ENCODE peak calls at places on chromosomes 5 and 9, in six cellular contexts. Q is HepG2, U is GM12891, N is K562, W is GM12878, V is H1. D is an unnamed sample.

GRCh38 chr5:143506881-143507552 is 103.5 kb upstream of the NR3C1 start:
- DNase-seq in Q (peak), U (no peak), N (no peak), W (no peak), V (no peak), D (no peak)

GRCh38 chr9:83706703-83707517 is 848 bp downstream of the UBQLN1 start:
- DNase-seq in Q (peak), U (peak), N (peak), W (no peak), V (peak), D (peak)

GRCh38 chr5:13472834-13473233 is 471.7 kb downstream of the DNAH5 start:
- DNase-seq in Q (no peak), U (no peak), N (no peak), W (no peak), V (no peak), D (no peak)

GRCh38 chr5:173689713-173690360 is 73.4 kb upstream of the BOD1 start:
- DNase-seq in Q (peak), U (no peak), N (no peak), W (no peak), V (no peak), D (peak)

GRCh38 chr5:136222575-136223235 is 29.7 kb upstream of the SMIM32 start:
- DNase-seq in Q (no peak), U (no peak), N (no peak), W (no peak), V (no peak), D (no peak)

GRCh38 chr5:100827481-100827889 is 75.6 kb downstream of the ST8SIA4 start:
- DNase-seq in Q (no peak), U (no peak), N (no peak), W (no peak), V (no peak), D (no peak)

GRCh38 chr5:176561259-176561658 is 12.1 kb downstream of the CDHR2 start:
- DNase-seq in Q (no peak), U (no peak), N (no peak), W (no peak), V (no peak), D (no peak)

GRCh38 chr9:134663753-134664415 is 22.3 kb downstream of the COL5A1 start:
- DNase-seq in Q (no peak), U (no peak), N (no peak), W (no peak), V (no peak), D (no peak)

GRCh38 chr9:108094676-108094993 is 605.1 kb upstream of the KLF4 start:
- DNase-seq in Q (no peak), U (no peak), N (peak), W (no peak), V (no peak), D (no peak)

GRCh38 chr5:172007795-172008465 is 1.5 kb upstream of the FBXW11 start:
- DNase-seq in Q (no peak), U (no peak), N (no peak), W (no peak), V (no peak), D (no peak)

GRCh38 chr5:137997726-137998213 is 35.1 kb downstream of the FAM13B start:
- DNase-seq in Q (peak), U (peak), N (peak), W (peak), V (no peak), D (no peak)

GRCh38 chr9:78326564-78326963 is 29.6 kb downstream of the PSAT1 start:
- DNase-seq in Q (no peak), U (no peak), N (no peak), W (no peak), V (no peak), D (no peak)

GRCh38 chr5:3027866-3028635 is 276.6 kb upstream of the IRX2 start:
- DNase-seq in Q (no peak), U (no peak), N (no peak), W (no peak), V (no peak), D (no peak)

GRCh38 chr9:115643948-115644727 is 509.5 kb upstream of the PAPPA start:
- DNase-seq in Q (no peak), U (no peak), N (no peak), W (no peak), V (no peak), D (no peak)

GRCh38 chr5:585962-586628 is 26.0 kb upstream of the CEP72 start:
- DNase-seq in Q (no peak), U (no peak), N (no peak), W (no peak), V (no peak), D (no peak)

GRCh38 chr9:110260911-110261310 is 4.6 kb upstream of the TXN start:
- DNase-seq in Q (no peak), U (no peak), N (no peak), W (no peak), V (no peak), D (no peak)

GRCh38 chr5:155260798-155261197 is 247.2 kb downstream of the KIF4B start:
- DNase-seq in Q (peak), U (no peak), N (peak), W (no peak), V (peak), D (no peak)

GRCh38 chr5:90461303-90461702 is 13.3 kb downstream of the MBLAC2 start:
- DNase-seq in Q (no peak), U (no peak), N (no peak), W (no peak), V (no peak), D (no peak)

GRCh38 chr5:50807661-50808060 is 141.2 kb downstream of the PARP8 start:
- DNase-seq in Q (no peak), U (no peak), N (no peak), W (no peak), V (no peak), D (no peak)

GRCh38 chr5:139668064-139668880 is 20.1 kb downstream of the CXXC5 start:
- DNase-seq in Q (no peak), U (no peak), N (peak), W (no peak), V (no peak), D (peak)

GRCh38 chr5:78741014-78741413 is 92.4 kb upstream of the LHFPL2 start:
- DNase-seq in Q (no peak), U (no peak), N (no peak), W (no peak), V (no peak), D (no peak)

GRCh38 chr5:81657386-81657785 is 93.5 kb downstream of the SSBP2 start:
- DNase-seq in Q (no peak), U (no peak), N (peak), W (no peak), V (no peak), D (no peak)

GRCh38 chr5:64923151-64923685 is 154.5 kb downstream of the CWC27 start:
- DNase-seq in Q (no peak), U (no peak), N (no peak), W (no peak), V (no peak), D (no peak)

GRCh38 chr5:14749579-14750091 is 85.1 kb downstream of the OTULIN start:
- DNase-seq in Q (no peak), U (no peak), N (no peak), W (no peak), V (no peak), D (no peak)

GRCh38 chr9:12956805-12957204 is 182.0 kb downstream of the LURAP1L start:
- DNase-seq in Q (no peak), U (no peak), N (no peak), W (no peak), V (no peak), D (no peak)

GRCh38 chr9:105994970-105995369 is 300.6 kb downstream of the TMEM38B start:
- DNase-seq in Q (no peak), U (no peak), N (peak), W (no peak), V (no peak), D (no peak)

GRCh38 chr5:72096602-72097205 is 10.6 kb upstream of the MAP1B start:
- DNase-seq in Q (no peak), U (no peak), N (no peak), W (no peak), V (no peak), D (no peak)

GRCh38 chr5:60163762-60164161 is 270.2 kb upstream of the PDE4D start:
- DNase-seq in Q (no peak), U (no peak), N (no peak), W (no peak), V (no peak), D (no peak)

GRCh38 chr9:124818431-124819281 is 34.6 kb upstream of the WDR38 start:
- DNase-seq in Q (peak), U (no peak), N (peak), W (no peak), V (no peak), D (peak)

GRCh38 chr5:131984945-131985665 is 26.4 kb downstream of the ACSL6 start:
- DNase-seq in Q (no peak), U (no peak), N (no peak), W (no peak), V (no peak), D (no peak)

GRCh38 chr5:136006164-136006563 is 22.6 kb upstream of the TGFBI start:
- DNase-seq in Q (no peak), U (no peak), N (no peak), W (no peak), V (no peak), D (no peak)

GRCh38 chr9:87383341-87384150 is 114.1 kb upstream of the DAPK1 start:
- DNase-seq in Q (no peak), U (no peak), N (no peak), W (no peak), V (no peak), D (no peak)

GRCh38 chr5:68424799-68425537 is 209.4 kb downstream of the PIK3R1 start:
- DNase-seq in Q (no peak), U (peak), N (peak), W (peak), V (no peak), D (no peak)

GRCh38 chr9:94096819-94097577 is 12.7 kb downstream of the PTPDC1 start:
- DNase-seq in Q (no peak), U (no peak), N (no peak), W (no peak), V (no peak), D (no peak)

GRCh38 chr5:1112596-1113331 is 901 bp upstream of the SLC12A7 start:
- DNase-seq in Q (peak), U (no peak), N (no peak), W (no peak), V (no peak), D (no peak)

GRCh38 chr5:72231989-72232703 is 87.9 kb downstream of the MRPS27 start:
- DNase-seq in Q (no peak), U (no peak), N (peak), W (no peak), V (no peak), D (no peak)

GRCh38 chr5:105088961-105089360 is 1526.4 kb upstream of the NUDT12 start:
- DNase-seq in Q (no peak), U (no peak), N (no peak), W (no peak), V (no peak), D (no peak)

GRCh38 chr5:102089883-102090282 is 206.2 kb downstream of the SLCO4C1 start:
- DNase-seq in Q (no peak), U (no peak), N (no peak), W (no peak), V (no peak), D (no peak)

GRCh38 chr5:32343058-32343672 is 30.4 kb upstream of the MTMR12 start:
- DNase-seq in Q (peak), U (no peak), N (no peak), W (no peak), V (no peak), D (no peak)

GRCh38 chr5:15533124-15533893 is 33.3 kb downstream of the FBXL7 start:
- DNase-seq in Q (no peak), U (no peak), N (no peak), W (no peak), V (no peak), D (no peak)

DNA sequence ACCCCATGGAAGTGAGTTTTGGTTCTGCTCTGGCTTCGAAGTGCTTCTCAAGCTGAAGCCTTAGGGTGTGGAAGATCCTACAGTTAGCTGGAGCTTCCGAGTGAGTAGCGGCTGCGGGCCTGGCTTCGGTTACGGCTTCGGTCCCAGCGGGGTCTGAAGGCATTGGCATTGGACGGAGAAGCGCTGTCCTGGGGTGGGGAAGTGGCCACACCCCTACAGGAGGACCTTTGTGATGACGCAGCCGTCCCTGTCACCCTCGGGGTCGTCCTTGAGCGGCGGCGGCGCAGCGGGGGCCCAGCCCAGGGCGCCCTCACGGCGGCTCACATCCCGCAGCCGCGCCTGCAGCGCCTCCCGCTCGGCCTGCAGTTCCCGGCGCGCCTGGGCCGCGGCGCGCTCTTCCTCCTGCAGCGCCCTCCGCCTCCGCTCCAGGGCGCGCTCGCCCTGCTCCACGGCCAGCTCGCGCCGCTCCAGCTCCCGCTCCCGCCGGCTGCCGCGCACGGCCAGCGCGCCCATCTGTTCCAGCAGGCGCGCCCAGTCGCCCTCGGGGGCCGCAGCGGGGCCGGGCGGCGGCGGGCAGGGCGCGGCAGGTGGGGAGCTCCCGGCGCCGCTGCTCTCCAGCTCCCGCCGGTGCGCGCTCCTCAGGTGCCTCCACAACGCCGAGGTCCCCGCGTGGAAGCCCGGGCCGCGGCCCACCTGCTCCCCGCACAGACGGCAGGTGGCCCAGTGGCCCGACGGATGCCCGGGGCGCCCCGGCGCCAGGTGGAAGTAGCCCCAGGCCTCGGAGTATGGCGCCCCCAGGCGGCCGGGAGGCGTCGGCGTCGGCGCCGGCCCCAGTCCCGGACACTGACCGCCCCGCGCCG is 9.9 kb downstream of the ZBED3 start:
- DNase-seq in Q (no peak), U (peak), N (peak), W (no peak), V (no peak), D (peak)
- TF ChIP-seq POLR2AphosphoS5 in Q (no peak), U (no peak), N (no peak), W (no peak), V (no peak), D (no peak)

GRCh38 chr9:96649620-96650323 is 5.3 kb downstream of the PRXL2C start:
- DNase-seq in Q (no peak), U (no peak), N (no peak), W (no peak), V (no peak), D (no peak)

GRCh38 chr9:96654450-96655197 is 493 bp downstream of the PRXL2C start:
- DNase-seq in Q (peak), U (peak), N (peak), W (no peak), V (no peak), D (peak)

GRCh38 chr9:96660693-96661248 is 5.7 kb upstream of the PRXL2C start:
- DNase-seq in Q (peak), U (no peak), N (no peak), W (peak), V (no peak), D (no peak)

GRCh38 chr9:96651626-96652025 is 3.5 kb downstream of the PRXL2C start:
- DNase-seq in Q (no peak), U (no peak), N (no peak), W (no peak), V (no peak), D (no peak)

GRCh38 chr9:96655198-96655851 is at the start of gene PRXL2C:
- DNase-seq in Q (peak), U (no peak), N (peak), W (no peak), V (no peak), D (peak)
- TF ChIP-seq POLR2A in Q (no peak), U (no peak), N (peak), W (no peak), V (no peak), D (no peak)

DNA sequence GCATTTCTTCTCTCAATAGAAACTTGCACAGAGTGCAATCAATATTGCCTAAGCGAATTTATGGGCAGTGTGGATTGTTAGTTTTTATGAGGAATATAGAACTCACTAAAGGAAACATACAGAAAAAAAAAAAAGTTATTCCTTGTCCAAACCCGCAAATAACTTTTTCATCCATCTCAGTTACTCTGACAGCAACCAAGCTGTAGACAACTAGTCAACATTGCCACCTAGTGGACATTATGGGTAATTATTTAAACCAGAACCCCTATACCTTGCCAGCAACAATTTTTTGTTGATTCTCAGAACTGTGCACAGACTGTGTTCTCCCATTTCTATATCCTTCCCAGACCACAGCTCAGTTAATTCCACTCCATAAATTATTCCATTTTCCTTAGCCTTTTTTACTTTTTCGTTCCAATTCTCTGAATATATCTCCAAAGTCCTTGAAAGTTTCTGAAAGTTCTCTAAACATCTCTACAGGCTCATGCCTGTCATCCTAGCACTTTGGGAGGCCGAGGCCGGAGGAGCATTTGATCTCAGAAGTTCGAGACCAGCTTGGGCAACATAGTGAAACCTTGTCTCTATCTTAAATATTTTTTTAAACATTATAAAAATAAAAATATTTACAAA is 2.6 kb upstream of the AFAP1L1 start:
- DNase-seq in Q (peak), U (peak), N (peak), W (no peak), V (no peak), D (peak)
- TF ChIP-seq TAF1 in Q (no peak), U (no peak), N (no peak), W (no peak), V (no peak), D (no peak)

DNA sequence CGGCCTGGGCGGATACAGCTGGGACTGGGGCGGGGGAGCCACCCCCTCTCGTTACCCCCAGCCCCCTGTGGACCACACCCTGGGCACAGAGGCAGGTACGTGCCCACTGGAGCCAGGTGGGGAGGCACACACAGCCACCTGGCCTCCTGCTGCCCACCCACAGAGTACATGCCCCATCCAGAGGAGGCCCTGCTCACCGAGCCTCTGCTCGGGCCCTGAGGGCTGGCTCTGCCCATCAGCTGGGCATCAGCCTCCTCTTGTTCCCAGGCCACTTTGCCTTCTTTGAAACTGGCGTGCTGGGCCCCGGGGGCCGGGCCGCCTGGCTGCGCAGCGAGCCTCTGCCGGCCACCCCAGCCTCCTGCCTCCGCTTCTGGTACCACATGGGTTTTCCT is 6.3 kb downstream of the MAMDC4 start:
- DNase-seq in Q (no peak), U (no peak), N (no peak), W (no peak), V (no peak), D (no peak)
- TF ChIP-seq POLR2AphosphoS5 in Q (no peak), U (no peak), N (no peak), W (no peak), V (no peak), D (no peak)

GRCh38 chr9:91443994-91444392 is 20.4 kb upstream of the NFIL3 start:
- DNase-seq in Q (no peak), U (no peak), N (no peak), W (no peak), V (no peak), D (no peak)

GRCh38 chr9:91445135-91445534 is 21.5 kb upstream of the NFIL3 start:
- DNase-seq in Q (no peak), U (no peak), N (no peak), W (no peak), V (no peak), D (no peak)

GRCh38 chr9:91443321-91443993 is 19.8 kb upstream of the NFIL3 start:
- DNase-seq in Q (no peak), U (no peak), N (no peak), W (no peak), V (no peak), D (no peak)
- TF ChIP-seq POLR2A in Q (no peak), U (no peak), N (no peak), W (no peak), V (no peak), D (no peak)

DNA sequence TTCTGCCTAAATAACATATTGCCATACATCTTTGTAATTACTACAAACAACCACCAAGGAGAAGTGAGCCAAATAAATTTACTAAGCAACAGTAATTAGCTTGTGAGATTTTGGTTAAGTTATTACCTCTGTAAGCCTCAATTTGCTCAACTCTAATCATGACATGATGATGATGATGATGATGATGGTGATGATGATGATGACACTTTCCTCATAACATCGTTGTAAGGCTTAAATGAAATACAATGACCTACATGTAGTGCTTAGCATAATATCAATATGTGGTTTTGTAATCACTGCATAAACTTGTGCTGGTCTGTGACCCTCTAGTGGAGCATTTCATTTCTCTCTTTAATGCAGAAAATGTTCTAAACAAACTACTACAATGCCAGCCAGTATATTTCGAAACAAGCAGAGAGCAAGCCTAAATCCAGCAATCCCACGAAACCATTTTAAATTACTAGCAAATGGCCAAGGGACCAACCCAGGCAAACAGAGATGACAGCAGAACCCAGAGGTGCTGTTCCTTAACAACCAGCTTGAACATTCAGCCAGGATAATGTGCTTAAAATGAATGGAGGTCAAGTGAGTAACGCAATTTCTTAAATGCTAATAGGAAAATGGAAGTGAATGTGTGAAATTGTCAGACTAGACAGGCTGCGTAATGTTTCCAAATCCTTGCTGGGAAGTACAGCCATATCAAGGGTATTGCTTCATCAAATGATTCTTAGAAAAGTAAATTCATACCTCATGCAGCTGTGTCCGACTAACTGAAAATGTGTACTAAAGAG is 281.9 kb upstream of the PUM3 start:
- DNase-seq in Q (no peak), U (no peak), N (no peak), W (no peak), V (no peak), D (no peak)
- TF ChIP-seq TAF1 in Q (no peak), U (no peak), N (no peak), W (no peak), V (no peak), D (no peak)